ENCODE peak calls at places on chromosomes 11 and 22, in five cellular contexts. One of them, this sample, is unnamed.
A peak's percentile ranks its signal among the peaks of the same experiment; 100 is the strongest.

GRCh38 chr22:49975543-49976389 is 15.2 kb downstream of the PIM3 start:
- DNase-seq in stimulated activated CD4-positive, alpha-beta T cell treated with anti-CD3 and anti-CD28 coated beads, Interleukin-1b, Interleukin-23, amount 100 ng/mL, for 24 hours: peak; percentile 61
- DNase-seq in islet precursor cell: peak; percentile 59
- DNase-seq in cerebellum: no peak
- DNase-seq in activated CD4-positive, alpha-beta T cell treated with anti-CD3 and anti-CD28 coated beads, Interleukin-2, amount 50 U/mL, for 48 hours: peak; percentile 76
- DNase-seq in this sample: no peak

GRCh38 chr22:45834795-45835194 is 142.2 kb downstream of the WNT7B start:
- DNase-seq in activated CD4-positive, alpha-beta T cell treated with anti-CD3 and anti-CD28 coated beads, Interleukin-2, amount 50 U/mL, for 48 hours: no peak
- DNase-seq in cerebellum: no peak
- DNase-seq in islet precursor cell: no peak
- DNase-seq in stimulated activated CD4-positive, alpha-beta T cell treated with anti-CD3 and anti-CD28 coated beads, Interleukin-1b, Interleukin-23, amount 100 ng/mL, for 24 hours: no peak
- DNase-seq in this sample: no peak

GRCh38 chr11:70544774-70545625 is 146.7 kb downstream of the CTTN start:
- DNase-seq in activated CD4-positive, alpha-beta T cell treated with anti-CD3 and anti-CD28 coated beads, Interleukin-2, amount 50 U/mL, for 48 hours: no peak
- DNase-seq in stimulated activated CD4-positive, alpha-beta T cell treated with anti-CD3 and anti-CD28 coated beads, Interleukin-1b, Interleukin-23, amount 100 ng/mL, for 24 hours: no peak
- DNase-seq in cerebellum: no peak
- DNase-seq in islet precursor cell: peak; percentile 94
- DNase-seq in this sample: no peak

GRCh38 chr11:31160504-31161422 is 208.8 kb downstream of the DCDC1 start:
- DNase-seq in activated CD4-positive, alpha-beta T cell treated with anti-CD3 and anti-CD28 coated beads, Interleukin-2, amount 50 U/mL, for 48 hours: no peak
- DNase-seq in islet precursor cell: no peak
- DNase-seq in cerebellum: no peak
- DNase-seq in stimulated activated CD4-positive, alpha-beta T cell treated with anti-CD3 and anti-CD28 coated beads, Interleukin-1b, Interleukin-23, amount 100 ng/mL, for 24 hours: no peak
- DNase-seq in this sample: no peak

GRCh38 chr11:61888043-61888442 is 3.3 kb downstream of the FADS3 start:
- DNase-seq in stimulated activated CD4-positive, alpha-beta T cell treated with anti-CD3 and anti-CD28 coated beads, Interleukin-1b, Interleukin-23, amount 100 ng/mL, for 24 hours: no peak
- DNase-seq in cerebellum: peak; percentile 57
- DNase-seq in activated CD4-positive, alpha-beta T cell treated with anti-CD3 and anti-CD28 coated beads, Interleukin-2, amount 50 U/mL, for 48 hours: no peak
- DNase-seq in islet precursor cell: peak; percentile 74
- DNase-seq in this sample: no peak

GRCh38 chr11:126823271-126823670 is 177.3 kb downstream of the KIRREL3 start:
- DNase-seq in cerebellum: no peak
- DNase-seq in islet precursor cell: peak; percentile 80
- DNase-seq in stimulated activated CD4-positive, alpha-beta T cell treated with anti-CD3 and anti-CD28 coated beads, Interleukin-1b, Interleukin-23, amount 100 ng/mL, for 24 hours: no peak
- DNase-seq in activated CD4-positive, alpha-beta T cell treated with anti-CD3 and anti-CD28 coated beads, Interleukin-2, amount 50 U/mL, for 48 hours: no peak
- DNase-seq in this sample: no peak

GRCh38 chr11:83827940-83828554 is 541.9 kb upstream of the CCDC90B start:
- DNase-seq in activated CD4-positive, alpha-beta T cell treated with anti-CD3 and anti-CD28 coated beads, Interleukin-2, amount 50 U/mL, for 48 hours: no peak
- DNase-seq in islet precursor cell: no peak
- DNase-seq in stimulated activated CD4-positive, alpha-beta T cell treated with anti-CD3 and anti-CD28 coated beads, Interleukin-1b, Interleukin-23, amount 100 ng/mL, for 24 hours: no peak
- DNase-seq in cerebellum: peak; percentile 19
- DNase-seq in this sample: peak; percentile 17

GRCh38 chr22:50502096-50502495 is 5.4 kb downstream of the LMF2 start:
- DNase-seq in activated CD4-positive, alpha-beta T cell treated with anti-CD3 and anti-CD28 coated beads, Interleukin-2, amount 50 U/mL, for 48 hours: no peak
- DNase-seq in stimulated activated CD4-positive, alpha-beta T cell treated with anti-CD3 and anti-CD28 coated beads, Interleukin-1b, Interleukin-23, amount 100 ng/mL, for 24 hours: no peak
- DNase-seq in cerebellum: no peak
- DNase-seq in islet precursor cell: no peak
- DNase-seq in this sample: no peak

GRCh38 chr11:126634963-126635362 is 279.5 kb downstream of the ST3GAL4 start:
- DNase-seq in activated CD4-positive, alpha-beta T cell treated with anti-CD3 and anti-CD28 coated beads, Interleukin-2, amount 50 U/mL, for 48 hours: no peak
- DNase-seq in islet precursor cell: no peak
- DNase-seq in cerebellum: no peak
- DNase-seq in stimulated activated CD4-positive, alpha-beta T cell treated with anti-CD3 and anti-CD28 coated beads, Interleukin-1b, Interleukin-23, amount 100 ng/mL, for 24 hours: no peak
- DNase-seq in this sample: no peak

GRCh38 chr11:69357458-69358397 is 63.8 kb downstream of the MYEOV start:
- DNase-seq in stimulated activated CD4-positive, alpha-beta T cell treated with anti-CD3 and anti-CD28 coated beads, Interleukin-1b, Interleukin-23, amount 100 ng/mL, for 24 hours: no peak
- DNase-seq in activated CD4-positive, alpha-beta T cell treated with anti-CD3 and anti-CD28 coated beads, Interleukin-2, amount 50 U/mL, for 48 hours: no peak
- DNase-seq in islet precursor cell: peak; percentile 47
- DNase-seq in cerebellum: no peak
- DNase-seq in this sample: no peak

GRCh38 chr22:17835256-17835655 is 61.0 kb upstream of the BID start:
- DNase-seq in cerebellum: no peak
- DNase-seq in activated CD4-positive, alpha-beta T cell treated with anti-CD3 and anti-CD28 coated beads, Interleukin-2, amount 50 U/mL, for 48 hours: no peak
- DNase-seq in islet precursor cell: no peak
- DNase-seq in stimulated activated CD4-positive, alpha-beta T cell treated with anti-CD3 and anti-CD28 coated beads, Interleukin-1b, Interleukin-23, amount 100 ng/mL, for 24 hours: no peak
- DNase-seq in this sample: no peak

GRCh38 chr11:35796542-35796941 is 134.0 kb downstream of the TRIM44 start:
- DNase-seq in cerebellum: no peak
- DNase-seq in activated CD4-positive, alpha-beta T cell treated with anti-CD3 and anti-CD28 coated beads, Interleukin-2, amount 50 U/mL, for 48 hours: no peak
- DNase-seq in islet precursor cell: peak; percentile 72
- DNase-seq in stimulated activated CD4-positive, alpha-beta T cell treated with anti-CD3 and anti-CD28 coated beads, Interleukin-1b, Interleukin-23, amount 100 ng/mL, for 24 hours: no peak
- DNase-seq in this sample: no peak

GRCh38 chr22:35126993-35127392 is 61.0 kb downstream of the ISX start:
- DNase-seq in islet precursor cell: no peak
- DNase-seq in cerebellum: no peak
- DNase-seq in stimulated activated CD4-positive, alpha-beta T cell treated with anti-CD3 and anti-CD28 coated beads, Interleukin-1b, Interleukin-23, amount 100 ng/mL, for 24 hours: no peak
- DNase-seq in activated CD4-positive, alpha-beta T cell treated with anti-CD3 and anti-CD28 coated beads, Interleukin-2, amount 50 U/mL, for 48 hours: no peak
- DNase-seq in this sample: no peak

GRCh38 chr11:108213784-108214183 is 8.7 kb downstream of the NPAT start:
- DNase-seq in islet precursor cell: no peak
- DNase-seq in activated CD4-positive, alpha-beta T cell treated with anti-CD3 and anti-CD28 coated beads, Interleukin-2, amount 50 U/mL, for 48 hours: no peak
- DNase-seq in stimulated activated CD4-positive, alpha-beta T cell treated with anti-CD3 and anti-CD28 coated beads, Interleukin-1b, Interleukin-23, amount 100 ng/mL, for 24 hours: no peak
- DNase-seq in cerebellum: no peak
- DNase-seq in this sample: no peak

GRCh38 chr11:69893631-69894030 is 74.4 kb upstream of the FGF3 start:
- DNase-seq in islet precursor cell: no peak
- DNase-seq in stimulated activated CD4-positive, alpha-beta T cell treated with anti-CD3 and anti-CD28 coated beads, Interleukin-1b, Interleukin-23, amount 100 ng/mL, for 24 hours: no peak
- DNase-seq in cerebellum: no peak
- DNase-seq in activated CD4-positive, alpha-beta T cell treated with anti-CD3 and anti-CD28 coated beads, Interleukin-2, amount 50 U/mL, for 48 hours: no peak
- DNase-seq in this sample: no peak

GRCh38 chr22:40289991-40290459 is 56.3 kb upstream of the ADSL start:
- DNase-seq in activated CD4-positive, alpha-beta T cell treated with anti-CD3 and anti-CD28 coated beads, Interleukin-2, amount 50 U/mL, for 48 hours: peak; percentile 71
- DNase-seq in stimulated activated CD4-positive, alpha-beta T cell treated with anti-CD3 and anti-CD28 coated beads, Interleukin-1b, Interleukin-23, amount 100 ng/mL, for 24 hours: peak; percentile 45
- DNase-seq in islet precursor cell: peak; percentile 71
- DNase-seq in cerebellum: no peak
- DNase-seq in this sample: no peak

GRCh38 chr11:109508943-109509342 is 87.0 kb downstream of the C11orf87 start:
- DNase-seq in cerebellum: no peak
- DNase-seq in stimulated activated CD4-positive, alpha-beta T cell treated with anti-CD3 and anti-CD28 coated beads, Interleukin-1b, Interleukin-23, amount 100 ng/mL, for 24 hours: no peak
- DNase-seq in islet precursor cell: no peak
- DNase-seq in activated CD4-positive, alpha-beta T cell treated with anti-CD3 and anti-CD28 coated beads, Interleukin-2, amount 50 U/mL, for 48 hours: no peak
- DNase-seq in this sample: no peak

GRCh38 chr11:69193151-69193550 is 37.4 kb downstream of the SMIM38 start:
- DNase-seq in stimulated activated CD4-positive, alpha-beta T cell treated with anti-CD3 and anti-CD28 coated beads, Interleukin-1b, Interleukin-23, amount 100 ng/mL, for 24 hours: no peak
- DNase-seq in cerebellum: no peak
- DNase-seq in islet precursor cell: no peak
- DNase-seq in activated CD4-positive, alpha-beta T cell treated with anti-CD3 and anti-CD28 coated beads, Interleukin-2, amount 50 U/mL, for 48 hours: no peak
- DNase-seq in this sample: no peak

GRCh38 chr22:47209547-47210023 is 447.1 kb downstream of the TBC1D22A start:
- DNase-seq in stimulated activated CD4-positive, alpha-beta T cell treated with anti-CD3 and anti-CD28 coated beads, Interleukin-1b, Interleukin-23, amount 100 ng/mL, for 24 hours: no peak
- DNase-seq in activated CD4-positive, alpha-beta T cell treated with anti-CD3 and anti-CD28 coated beads, Interleukin-2, amount 50 U/mL, for 48 hours: no peak
- DNase-seq in islet precursor cell: peak; percentile 37
- DNase-seq in cerebellum: no peak
- DNase-seq in this sample: no peak

GRCh38 chr11:73204711-73205121 is 13.4 kb upstream of the P2RY2 start:
- DNase-seq in activated CD4-positive, alpha-beta T cell treated with anti-CD3 and anti-CD28 coated beads, Interleukin-2, amount 50 U/mL, for 48 hours: no peak
- DNase-seq in islet precursor cell: peak; percentile 29
- DNase-seq in stimulated activated CD4-positive, alpha-beta T cell treated with anti-CD3 and anti-CD28 coated beads, Interleukin-1b, Interleukin-23, amount 100 ng/mL, for 24 hours: no peak
- DNase-seq in cerebellum: no peak
- DNase-seq in this sample: no peak

GRCh38 chr11:45678962-45679361 is 13.5 kb upstream of the CHST1 start:
- DNase-seq in cerebellum: no peak
- DNase-seq in stimulated activated CD4-positive, alpha-beta T cell treated with anti-CD3 and anti-CD28 coated beads, Interleukin-1b, Interleukin-23, amount 100 ng/mL, for 24 hours: no peak
- DNase-seq in islet precursor cell: no peak
- DNase-seq in activated CD4-positive, alpha-beta T cell treated with anti-CD3 and anti-CD28 coated beads, Interleukin-2, amount 50 U/mL, for 48 hours: no peak
- DNase-seq in this sample: no peak